ENCODE peak calls at places on chromosomes 11 and 22, in nine cellular contexts. V, E, I, S, A, T, P, F and O are unnamed samples. For H3K27me3, the result is how much of the 10 kb centered on the place peaks cover.

GRCh38 chr11:88886796-88887195 is 179.0 kb downstream of the GRM5 start:
- DNase-seq in V (no peak), E (no peak), I (no peak), S (peak), A (peak), T (peak), P (no peak), F (no peak), O (peak)

GRCh38 chr11:109085708-109086373 is 336.1 kb upstream of the C11orf87 start:
- DNase-seq in V (no peak), E (no peak), I (no peak), S (no peak), A (peak), T (peak), P (no peak), F (no peak), O (no peak)

GRCh38 chr11:66050581-66051231 is 1.5 kb upstream of the SF3B2 start:
- DNase-seq in V (no peak), E (no peak), I (no peak), S (no peak), A (no peak), T (no peak), P (no peak), F (no peak), O (no peak)

GRCh38 chr22:31917227-31917921 is 27.0 kb upstream of the YWHAH start:
- DNase-seq in V (no peak), E (no peak), I (no peak), S (no peak), A (no peak), T (no peak), P (no peak), F (peak), O (no peak)

GRCh38 chr11:3107608-3108182 is 50.5 kb upstream of the CARS1 start:
- DNase-seq in V (peak), E (no peak), I (peak), S (no peak), A (no peak), T (no peak), P (no peak), F (peak), O (peak)

GRCh38 chr11:66866007-66866406 is 9.1 kb downstream of the LRFN4 start:
- DNase-seq in V (no peak), E (no peak), I (no peak), S (no peak), A (no peak), T (no peak), P (no peak), F (no peak), O (no peak)

GRCh38 chr11:72300268-72300667 is 56.3 kb upstream of the PHOX2A start:
- DNase-seq in V (no peak), E (no peak), I (no peak), S (no peak), A (no peak), T (no peak), P (no peak), F (no peak), O (no peak)

GRCh38 chr11:66267039-66267378 is 1.4 kb upstream of the RAB1B start:
- DNase-seq in V (no peak), E (no peak), I (no peak), S (no peak), A (no peak), T (no peak), P (no peak), F (no peak), O (no peak)

GRCh38 chr11:47565340-47566165 is at the start of gene PTPMT1:
- DNase-seq in V (peak), E (peak), I (peak), S (peak), A (peak), T (peak), P (peak), F (peak), O (peak)

GRCh38 chr11:22938691-22939090 is 78.4 kb upstream of the CCDC179 start:
- DNase-seq in V (no peak), E (no peak), I (no peak), S (no peak), A (no peak), T (no peak), P (no peak), F (no peak), O (no peak)

GRCh38 chr11:69044111-69045013 is 4.4 kb upstream of the TPCN2 start:
- DNase-seq in V (peak), E (peak), I (peak), S (peak), A (peak), T (peak), P (no peak), F (peak), O (peak)

GRCh38 chr11:44058275-44058674 is 7.8 kb upstream of the ACCS start:
- DNase-seq in V (no peak), E (no peak), I (no peak), S (peak), A (no peak), T (no peak), P (no peak), F (no peak), O (no peak)

GRCh38 chr11:96393753-96394348 is 4.0 kb downstream of the JRKL start:
- DNase-seq in V (no peak), E (no peak), I (no peak), S (no peak), A (peak), T (peak), P (no peak), F (no peak), O (no peak)

GRCh38 chr22:26888887-26889286 is 231.5 kb downstream of the MIAT start:
- DNase-seq in V (no peak), E (no peak), I (no peak), S (no peak), A (peak), T (no peak), P (no peak), F (no peak), O (no peak)

GRCh38 chr22:48253573-48253972 is 1491.1 kb downstream of the TBC1D22A start:
- DNase-seq in V (no peak), E (no peak), I (no peak), S (no peak), A (no peak), T (no peak), P (no peak), F (no peak), O (no peak)

GRCh38 chr11:116644201-116644947 is 128.4 kb downstream of the BUD13 start:
- DNase-seq in V (no peak), E (no peak), I (no peak), S (no peak), A (no peak), T (no peak), P (no peak), F (no peak), O (no peak)

GRCh38 chr11:74006743-74007304 is 2.1 kb downstream of the UCP3 start:
- DNase-seq in V (no peak), E (no peak), I (peak), S (no peak), A (no peak), T (no peak), P (no peak), F (no peak), O (no peak)

GRCh38 chr22:22138915-22139314 is 105.7 kb upstream of the VPREB1 start:
- DNase-seq in V (no peak), E (no peak), I (no peak), S (no peak), A (no peak), T (no peak), P (no peak), F (no peak), O (no peak)

GRCh38 chr22:36349726-36350125 is 38.0 kb downstream of the MYH9 start:
- DNase-seq in V (no peak), E (no peak), I (no peak), S (no peak), A (no peak), T (no peak), P (no peak), F (no peak), O (no peak)
- H3K27ac ChIP-seq in V (peak), E (peak), I (peak), S (peak), A (no peak), T (no peak), P (peak), F (peak), O (peak)

DNA sequence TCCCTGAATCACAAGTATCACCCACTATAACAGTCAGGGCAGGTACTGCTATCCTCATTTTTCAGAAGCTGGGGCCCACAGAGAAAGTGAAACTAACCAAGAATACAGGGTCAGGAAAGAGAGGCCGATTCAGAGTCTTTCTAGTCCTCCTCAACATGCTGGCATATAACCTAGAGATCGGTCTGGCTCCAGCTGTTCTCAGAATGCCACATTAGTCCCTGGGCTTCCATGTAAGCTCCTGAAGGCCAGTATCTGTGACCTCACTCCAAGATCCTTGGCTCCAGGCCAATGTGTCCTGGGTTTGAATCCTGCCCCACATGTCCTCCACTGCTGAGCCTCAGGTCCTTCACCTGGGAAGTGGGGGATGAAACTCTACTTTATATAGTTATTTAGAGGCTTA is 50.4 kb downstream of the TENM4 start:
- DNase-seq in V (no peak), E (no peak), I (no peak), S (no peak), A (no peak), T (no peak), P (no peak), F (no peak), O (no peak)
- H3K27me3 ChIP-seq in V (under half), E (under half), I (under half), S (under half), A (under half), T (under half), P (under half), F (under half), O (under half)

DNA sequence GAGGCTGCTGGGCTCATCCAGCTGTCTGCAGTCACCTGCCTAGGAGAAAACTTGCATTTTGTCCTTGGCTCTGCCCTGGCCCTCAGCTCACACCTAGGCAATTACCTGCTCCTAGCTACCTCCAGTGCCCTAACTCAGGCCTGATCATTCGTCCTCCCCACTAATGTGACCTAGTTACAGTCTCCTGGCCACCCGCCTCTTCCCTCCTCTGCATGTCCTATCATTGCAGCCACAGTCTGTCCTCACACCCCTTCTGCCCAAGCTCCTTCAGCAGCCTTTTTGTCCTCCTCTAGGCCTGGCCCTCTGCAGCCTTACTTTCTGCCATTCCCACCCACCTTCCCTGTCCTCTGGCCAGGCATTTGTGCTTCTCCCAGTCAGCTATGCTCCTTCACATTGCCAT is 17.7 kb upstream of the CCDC134 start:
- DNase-seq in V (no peak), E (no peak), I (no peak), S (no peak), A (no peak), T (no peak), P (no peak), F (no peak), O (no peak)
- H3K27ac ChIP-seq in V (no peak), E (no peak), I (no peak), S (no peak), A (no peak), T (no peak), P (peak), F (no peak), O (peak)

GRCh38 chr11:20671856-20672546 is 2.6 kb downstream of the NELL1 start:
- DNase-seq in V (no peak), E (no peak), I (no peak), S (no peak), A (no peak), T (no peak), P (no peak), F (no peak), O (no peak)
- H3K27me3 ChIP-seq in V (under half), E (under half), I (under half), S (under half), A (under half), T (under half), P (under half), F (under half), O (under half)